ENCODE peak calls at places on chromosomes 16 and 17, in nine cellular contexts. One of them, this sample, is unnamed.

GRCh38 chr17:4152471-4152870 is 9.5 kb downstream of the CYB5D2 start:
- DNase-seq in activated CD8-positive, alpha-beta memory T cell treated with anti-CD3 and anti-CD28 coated beads, Interleukin-2, amount 10 ng/mL, durations not matched to agents 7 days and 5 days: no peak
- DNase-seq in neural crest cell: no peak
- DNase-seq in cardiac muscle cell: no peak
- DNase-seq in RPMI7951: no peak
- DNase-seq in NCI-H774: no peak
- DNase-seq in stimulated activated CD4-positive, alpha-beta T cell treated with anti-CD3 and anti-CD28 coated beads, Interleukin-4, amount 100 ng/mL, for 1 hour: no peak
- DNase-seq in SK-MEL-5: no peak
- DNase-seq in HEK293T: no peak
- DNase-seq in this sample: no peak

GRCh38 chr16:89094252-89094901 is 725 bp downstream of the ACSF3 start:
- DNase-seq in activated CD8-positive, alpha-beta memory T cell treated with anti-CD3 and anti-CD28 coated beads, Interleukin-2, amount 10 ng/mL, durations not matched to agents 7 days and 5 days: peak
- DNase-seq in neural crest cell: no peak
- DNase-seq in cardiac muscle cell: peak
- DNase-seq in RPMI7951: peak
- DNase-seq in NCI-H774: no peak
- DNase-seq in stimulated activated CD4-positive, alpha-beta T cell treated with anti-CD3 and anti-CD28 coated beads, Interleukin-4, amount 100 ng/mL, for 1 hour: peak
- DNase-seq in SK-MEL-5: peak
- DNase-seq in HEK293T: peak
- DNase-seq in this sample: no peak

GRCh38 chr17:1783834-1784611 is 22.2 kb downstream of the SERPINF1 start:
- DNase-seq in activated CD8-positive, alpha-beta memory T cell treated with anti-CD3 and anti-CD28 coated beads, Interleukin-2, amount 10 ng/mL, durations not matched to agents 7 days and 5 days: no peak
- DNase-seq in neural crest cell: no peak
- DNase-seq in cardiac muscle cell: peak
- DNase-seq in RPMI7951: peak
- DNase-seq in NCI-H774: no peak
- DNase-seq in stimulated activated CD4-positive, alpha-beta T cell treated with anti-CD3 and anti-CD28 coated beads, Interleukin-4, amount 100 ng/mL, for 1 hour: no peak
- DNase-seq in SK-MEL-5: peak
- DNase-seq in HEK293T: peak
- DNase-seq in this sample: no peak

GRCh38 chr16:83771306-83771942 is 36.4 kb upstream of the HSBP1 start:
- DNase-seq in activated CD8-positive, alpha-beta memory T cell treated with anti-CD3 and anti-CD28 coated beads, Interleukin-2, amount 10 ng/mL, durations not matched to agents 7 days and 5 days: no peak
- DNase-seq in neural crest cell: no peak
- DNase-seq in cardiac muscle cell: peak
- DNase-seq in RPMI7951: peak
- DNase-seq in NCI-H774: no peak
- DNase-seq in stimulated activated CD4-positive, alpha-beta T cell treated with anti-CD3 and anti-CD28 coated beads, Interleukin-4, amount 100 ng/mL, for 1 hour: no peak
- DNase-seq in SK-MEL-5: no peak
- DNase-seq in HEK293T: no peak
- DNase-seq in this sample: no peak

GRCh38 chr16:76443981-76444380 is 166.8 kb downstream of the CNTNAP4 start:
- DNase-seq in activated CD8-positive, alpha-beta memory T cell treated with anti-CD3 and anti-CD28 coated beads, Interleukin-2, amount 10 ng/mL, durations not matched to agents 7 days and 5 days: no peak
- DNase-seq in neural crest cell: no peak
- DNase-seq in cardiac muscle cell: no peak
- DNase-seq in RPMI7951: no peak
- DNase-seq in NCI-H774: no peak
- DNase-seq in stimulated activated CD4-positive, alpha-beta T cell treated with anti-CD3 and anti-CD28 coated beads, Interleukin-4, amount 100 ng/mL, for 1 hour: no peak
- DNase-seq in SK-MEL-5: no peak
- DNase-seq in HEK293T: no peak
- DNase-seq in this sample: no peak

GRCh38 chr16:10100829-10101228 is 81.4 kb downstream of the GRIN2A start:
- DNase-seq in activated CD8-positive, alpha-beta memory T cell treated with anti-CD3 and anti-CD28 coated beads, Interleukin-2, amount 10 ng/mL, durations not matched to agents 7 days and 5 days: no peak
- DNase-seq in neural crest cell: no peak
- DNase-seq in cardiac muscle cell: no peak
- DNase-seq in RPMI7951: no peak
- DNase-seq in NCI-H774: no peak
- DNase-seq in stimulated activated CD4-positive, alpha-beta T cell treated with anti-CD3 and anti-CD28 coated beads, Interleukin-4, amount 100 ng/mL, for 1 hour: no peak
- DNase-seq in SK-MEL-5: no peak
- DNase-seq in HEK293T: no peak
- DNase-seq in this sample: no peak

GRCh38 chr16:11012841-11013240 is 68.5 kb downstream of the CLEC16A start:
- DNase-seq in activated CD8-positive, alpha-beta memory T cell treated with anti-CD3 and anti-CD28 coated beads, Interleukin-2, amount 10 ng/mL, durations not matched to agents 7 days and 5 days: no peak
- DNase-seq in neural crest cell: no peak
- DNase-seq in cardiac muscle cell: no peak
- DNase-seq in RPMI7951: no peak
- DNase-seq in NCI-H774: no peak
- DNase-seq in stimulated activated CD4-positive, alpha-beta T cell treated with anti-CD3 and anti-CD28 coated beads, Interleukin-4, amount 100 ng/mL, for 1 hour: no peak
- DNase-seq in SK-MEL-5: no peak
- DNase-seq in HEK293T: no peak
- DNase-seq in this sample: no peak

GRCh38 chr17:58338907-58339774 is 10.5 kb upstream of the TSPOAP1 start:
- DNase-seq in activated CD8-positive, alpha-beta memory T cell treated with anti-CD3 and anti-CD28 coated beads, Interleukin-2, amount 10 ng/mL, durations not matched to agents 7 days and 5 days: peak
- DNase-seq in neural crest cell: no peak
- DNase-seq in cardiac muscle cell: peak
- DNase-seq in RPMI7951: peak
- DNase-seq in NCI-H774: no peak
- DNase-seq in stimulated activated CD4-positive, alpha-beta T cell treated with anti-CD3 and anti-CD28 coated beads, Interleukin-4, amount 100 ng/mL, for 1 hour: no peak
- DNase-seq in SK-MEL-5: peak
- DNase-seq in HEK293T: no peak
- DNase-seq in this sample: no peak

GRCh38 chr16:3580686-3581085 is 3.5 kb upstream of the NLRC3 start:
- DNase-seq in activated CD8-positive, alpha-beta memory T cell treated with anti-CD3 and anti-CD28 coated beads, Interleukin-2, amount 10 ng/mL, durations not matched to agents 7 days and 5 days: no peak
- DNase-seq in neural crest cell: no peak
- DNase-seq in cardiac muscle cell: no peak
- DNase-seq in RPMI7951: no peak
- DNase-seq in NCI-H774: no peak
- DNase-seq in stimulated activated CD4-positive, alpha-beta T cell treated with anti-CD3 and anti-CD28 coated beads, Interleukin-4, amount 100 ng/mL, for 1 hour: no peak
- DNase-seq in SK-MEL-5: no peak
- DNase-seq in HEK293T: no peak
- DNase-seq in this sample: no peak

GRCh38 chr16:79217375-79218011 is 383.0 kb downstream of the MAF start:
- DNase-seq in activated CD8-positive, alpha-beta memory T cell treated with anti-CD3 and anti-CD28 coated beads, Interleukin-2, amount 10 ng/mL, durations not matched to agents 7 days and 5 days: peak
- DNase-seq in neural crest cell: no peak
- DNase-seq in cardiac muscle cell: no peak
- DNase-seq in RPMI7951: no peak
- DNase-seq in NCI-H774: no peak
- DNase-seq in stimulated activated CD4-positive, alpha-beta T cell treated with anti-CD3 and anti-CD28 coated beads, Interleukin-4, amount 100 ng/mL, for 1 hour: no peak
- DNase-seq in SK-MEL-5: no peak
- DNase-seq in HEK293T: no peak
- DNase-seq in this sample: no peak

GRCh38 chr17:56172517-56172982 is 19.3 kb downstream of the ANKFN1 start:
- DNase-seq in activated CD8-positive, alpha-beta memory T cell treated with anti-CD3 and anti-CD28 coated beads, Interleukin-2, amount 10 ng/mL, durations not matched to agents 7 days and 5 days: no peak
- DNase-seq in neural crest cell: no peak
- DNase-seq in cardiac muscle cell: peak
- DNase-seq in RPMI7951: peak
- DNase-seq in NCI-H774: no peak
- DNase-seq in stimulated activated CD4-positive, alpha-beta T cell treated with anti-CD3 and anti-CD28 coated beads, Interleukin-4, amount 100 ng/mL, for 1 hour: no peak
- DNase-seq in SK-MEL-5: no peak
- DNase-seq in HEK293T: no peak
- DNase-seq in this sample: no peak

GRCh38 chr17:27446569-27447301 is 9.5 kb upstream of the KSR1 start:
- DNase-seq in activated CD8-positive, alpha-beta memory T cell treated with anti-CD3 and anti-CD28 coated beads, Interleukin-2, amount 10 ng/mL, durations not matched to agents 7 days and 5 days: no peak
- DNase-seq in neural crest cell: no peak
- DNase-seq in cardiac muscle cell: no peak
- DNase-seq in RPMI7951: peak
- DNase-seq in NCI-H774: no peak
- DNase-seq in stimulated activated CD4-positive, alpha-beta T cell treated with anti-CD3 and anti-CD28 coated beads, Interleukin-4, amount 100 ng/mL, for 1 hour: no peak
- DNase-seq in SK-MEL-5: no peak
- DNase-seq in HEK293T: no peak
- DNase-seq in this sample: no peak

GRCh38 chr17:72622661-72623433 is 469.6 kb downstream of the SLC39A11 start:
- DNase-seq in activated CD8-positive, alpha-beta memory T cell treated with anti-CD3 and anti-CD28 coated beads, Interleukin-2, amount 10 ng/mL, durations not matched to agents 7 days and 5 days: no peak
- DNase-seq in neural crest cell: no peak
- DNase-seq in cardiac muscle cell: no peak
- DNase-seq in RPMI7951: peak
- DNase-seq in NCI-H774: no peak
- DNase-seq in stimulated activated CD4-positive, alpha-beta T cell treated with anti-CD3 and anti-CD28 coated beads, Interleukin-4, amount 100 ng/mL, for 1 hour: no peak
- DNase-seq in SK-MEL-5: peak
- DNase-seq in HEK293T: no peak
- DNase-seq in this sample: no peak

GRCh38 chr17:58308985-58309917 is 19.3 kb downstream of the TSPOAP1 start:
- DNase-seq in activated CD8-positive, alpha-beta memory T cell treated with anti-CD3 and anti-CD28 coated beads, Interleukin-2, amount 10 ng/mL, durations not matched to agents 7 days and 5 days: peak
- DNase-seq in neural crest cell: no peak
- DNase-seq in cardiac muscle cell: no peak
- DNase-seq in RPMI7951: no peak
- DNase-seq in NCI-H774: no peak
- DNase-seq in stimulated activated CD4-positive, alpha-beta T cell treated with anti-CD3 and anti-CD28 coated beads, Interleukin-4, amount 100 ng/mL, for 1 hour: no peak
- DNase-seq in SK-MEL-5: no peak
- DNase-seq in HEK293T: no peak
- DNase-seq in this sample: peak

GRCh38 chr17:82411396-82412053 is 6.6 kb upstream of the HEXD start:
- DNase-seq in activated CD8-positive, alpha-beta memory T cell treated with anti-CD3 and anti-CD28 coated beads, Interleukin-2, amount 10 ng/mL, durations not matched to agents 7 days and 5 days: no peak
- DNase-seq in neural crest cell: no peak
- DNase-seq in cardiac muscle cell: no peak
- DNase-seq in RPMI7951: no peak
- DNase-seq in NCI-H774: no peak
- DNase-seq in stimulated activated CD4-positive, alpha-beta T cell treated with anti-CD3 and anti-CD28 coated beads, Interleukin-4, amount 100 ng/mL, for 1 hour: no peak
- DNase-seq in SK-MEL-5: no peak
- DNase-seq in HEK293T: no peak
- DNase-seq in this sample: no peak

GRCh38 chr16:70159355-70160348 is 13.9 kb upstream of the CLEC18C start:
- DNase-seq in activated CD8-positive, alpha-beta memory T cell treated with anti-CD3 and anti-CD28 coated beads, Interleukin-2, amount 10 ng/mL, durations not matched to agents 7 days and 5 days: no peak
- DNase-seq in neural crest cell: no peak
- DNase-seq in cardiac muscle cell: peak
- DNase-seq in RPMI7951: no peak
- DNase-seq in NCI-H774: no peak
- DNase-seq in stimulated activated CD4-positive, alpha-beta T cell treated with anti-CD3 and anti-CD28 coated beads, Interleukin-4, amount 100 ng/mL, for 1 hour: no peak
- DNase-seq in SK-MEL-5: no peak
- DNase-seq in HEK293T: peak
- DNase-seq in this sample: no peak

GRCh38 chr17:31789707-31790505 is 69.1 kb downstream of the COPRS start:
- DNase-seq in activated CD8-positive, alpha-beta memory T cell treated with anti-CD3 and anti-CD28 coated beads, Interleukin-2, amount 10 ng/mL, durations not matched to agents 7 days and 5 days: no peak
- DNase-seq in neural crest cell: no peak
- DNase-seq in cardiac muscle cell: no peak
- DNase-seq in RPMI7951: no peak
- DNase-seq in NCI-H774: no peak
- DNase-seq in stimulated activated CD4-positive, alpha-beta T cell treated with anti-CD3 and anti-CD28 coated beads, Interleukin-4, amount 100 ng/mL, for 1 hour: no peak
- DNase-seq in SK-MEL-5: no peak
- DNase-seq in HEK293T: no peak
- DNase-seq in this sample: no peak

GRCh38 chr16:71647391-71647790 is 21.4 kb downstream of the MARVELD3 start:
- DNase-seq in activated CD8-positive, alpha-beta memory T cell treated with anti-CD3 and anti-CD28 coated beads, Interleukin-2, amount 10 ng/mL, durations not matched to agents 7 days and 5 days: no peak
- DNase-seq in neural crest cell: no peak
- DNase-seq in cardiac muscle cell: no peak
- DNase-seq in RPMI7951: no peak
- DNase-seq in NCI-H774: no peak
- DNase-seq in stimulated activated CD4-positive, alpha-beta T cell treated with anti-CD3 and anti-CD28 coated beads, Interleukin-4, amount 100 ng/mL, for 1 hour: no peak
- DNase-seq in SK-MEL-5: no peak
- DNase-seq in HEK293T: no peak
- DNase-seq in this sample: no peak

GRCh38 chr17:31466096-31466495 is 74.6 kb downstream of the RAB11FIP4 start:
- DNase-seq in activated CD8-positive, alpha-beta memory T cell treated with anti-CD3 and anti-CD28 coated beads, Interleukin-2, amount 10 ng/mL, durations not matched to agents 7 days and 5 days: no peak
- DNase-seq in neural crest cell: no peak
- DNase-seq in cardiac muscle cell: peak
- DNase-seq in RPMI7951: no peak
- DNase-seq in NCI-H774: no peak
- DNase-seq in stimulated activated CD4-positive, alpha-beta T cell treated with anti-CD3 and anti-CD28 coated beads, Interleukin-4, amount 100 ng/mL, for 1 hour: no peak
- DNase-seq in SK-MEL-5: no peak
- DNase-seq in HEK293T: no peak
- DNase-seq in this sample: no peak

GRCh38 chr17:42120161-42121065 is 754 bp downstream of the KAT2A start:
- DNase-seq in activated CD8-positive, alpha-beta memory T cell treated with anti-CD3 and anti-CD28 coated beads, Interleukin-2, amount 10 ng/mL, durations not matched to agents 7 days and 5 days: no peak
- DNase-seq in neural crest cell: peak
- DNase-seq in cardiac muscle cell: peak
- DNase-seq in RPMI7951: no peak
- DNase-seq in NCI-H774: no peak
- DNase-seq in stimulated activated CD4-positive, alpha-beta T cell treated with anti-CD3 and anti-CD28 coated beads, Interleukin-4, amount 100 ng/mL, for 1 hour: peak
- DNase-seq in SK-MEL-5: no peak
- DNase-seq in HEK293T: peak
- DNase-seq in this sample: no peak

GRCh38 chr16:381788-382717 is at the start of gene PGAP6:
- DNase-seq in activated CD8-positive, alpha-beta memory T cell treated with anti-CD3 and anti-CD28 coated beads, Interleukin-2, amount 10 ng/mL, durations not matched to agents 7 days and 5 days: peak
- DNase-seq in neural crest cell: no peak
- DNase-seq in cardiac muscle cell: peak
- DNase-seq in RPMI7951: peak
- DNase-seq in NCI-H774: peak
- DNase-seq in stimulated activated CD4-positive, alpha-beta T cell treated with anti-CD3 and anti-CD28 coated beads, Interleukin-4, amount 100 ng/mL, for 1 hour: peak
- DNase-seq in SK-MEL-5: peak
- DNase-seq in HEK293T: peak
- DNase-seq in this sample: no peak

GRCh38 chr16:57377080-57377841 is 5.0 kb downstream of the CX3CL1 start:
- DNase-seq in activated CD8-positive, alpha-beta memory T cell treated with anti-CD3 and anti-CD28 coated beads, Interleukin-2, amount 10 ng/mL, durations not matched to agents 7 days and 5 days: peak
- DNase-seq in neural crest cell: no peak
- DNase-seq in cardiac muscle cell: no peak
- DNase-seq in RPMI7951: peak
- DNase-seq in NCI-H774: no peak
- DNase-seq in stimulated activated CD4-positive, alpha-beta T cell treated with anti-CD3 and anti-CD28 coated beads, Interleukin-4, amount 100 ng/mL, for 1 hour: peak
- DNase-seq in SK-MEL-5: peak
- DNase-seq in HEK293T: no peak
- DNase-seq in this sample: no peak

GRCh38 chr16:3771513-3771912 is 54.2 kb upstream of the TRAP1 start:
- DNase-seq in activated CD8-positive, alpha-beta memory T cell treated with anti-CD3 and anti-CD28 coated beads, Interleukin-2, amount 10 ng/mL, durations not matched to agents 7 days and 5 days: no peak
- DNase-seq in neural crest cell: no peak
- DNase-seq in cardiac muscle cell: no peak
- DNase-seq in RPMI7951: peak
- DNase-seq in NCI-H774: no peak
- DNase-seq in stimulated activated CD4-positive, alpha-beta T cell treated with anti-CD3 and anti-CD28 coated beads, Interleukin-4, amount 100 ng/mL, for 1 hour: no peak
- DNase-seq in SK-MEL-5: no peak
- DNase-seq in HEK293T: no peak
- DNase-seq in this sample: no peak

GRCh38 chr16:89013692-89014455 is 36.9 kb upstream of the CBFA2T3 start:
- DNase-seq in activated CD8-positive, alpha-beta memory T cell treated with anti-CD3 and anti-CD28 coated beads, Interleukin-2, amount 10 ng/mL, durations not matched to agents 7 days and 5 days: no peak
- DNase-seq in neural crest cell: no peak
- DNase-seq in cardiac muscle cell: no peak
- DNase-seq in RPMI7951: no peak
- DNase-seq in NCI-H774: no peak
- DNase-seq in stimulated activated CD4-positive, alpha-beta T cell treated with anti-CD3 and anti-CD28 coated beads, Interleukin-4, amount 100 ng/mL, for 1 hour: no peak
- DNase-seq in SK-MEL-5: no peak
- DNase-seq in HEK293T: no peak
- DNase-seq in this sample: no peak

GRCh38 chr17:42459983-42460300 is 1.3 kb downstream of the ATP6V0A1 start:
- DNase-seq in activated CD8-positive, alpha-beta memory T cell treated with anti-CD3 and anti-CD28 coated beads, Interleukin-2, amount 10 ng/mL, durations not matched to agents 7 days and 5 days: peak
- DNase-seq in neural crest cell: no peak
- DNase-seq in cardiac muscle cell: peak
- DNase-seq in RPMI7951: peak
- DNase-seq in NCI-H774: no peak
- DNase-seq in stimulated activated CD4-positive, alpha-beta T cell treated with anti-CD3 and anti-CD28 coated beads, Interleukin-4, amount 100 ng/mL, for 1 hour: no peak
- DNase-seq in SK-MEL-5: no peak
- DNase-seq in HEK293T: peak
- DNase-seq in this sample: no peak

GRCh38 chr16:67151431-67152097 is 766 bp upstream of the B3GNT9 start:
- DNase-seq in activated CD8-positive, alpha-beta memory T cell treated with anti-CD3 and anti-CD28 coated beads, Interleukin-2, amount 10 ng/mL, durations not matched to agents 7 days and 5 days: no peak
- DNase-seq in neural crest cell: no peak
- DNase-seq in cardiac muscle cell: no peak
- DNase-seq in RPMI7951: no peak
- DNase-seq in NCI-H774: no peak
- DNase-seq in stimulated activated CD4-positive, alpha-beta T cell treated with anti-CD3 and anti-CD28 coated beads, Interleukin-4, amount 100 ng/mL, for 1 hour: no peak
- DNase-seq in SK-MEL-5: no peak
- DNase-seq in HEK293T: no peak
- DNase-seq in this sample: no peak

GRCh38 chr17:45131616-45132301 is 556 bp downstream of the PLCD3 start:
- DNase-seq in activated CD8-positive, alpha-beta memory T cell treated with anti-CD3 and anti-CD28 coated beads, Interleukin-2, amount 10 ng/mL, durations not matched to agents 7 days and 5 days: peak
- DNase-seq in neural crest cell: peak
- DNase-seq in cardiac muscle cell: peak
- DNase-seq in RPMI7951: no peak
- DNase-seq in NCI-H774: no peak
- DNase-seq in stimulated activated CD4-positive, alpha-beta T cell treated with anti-CD3 and anti-CD28 coated beads, Interleukin-4, amount 100 ng/mL, for 1 hour: peak
- DNase-seq in SK-MEL-5: peak
- DNase-seq in HEK293T: peak
- DNase-seq in this sample: no peak

GRCh38 chr17:74605361-74605760 is 13.3 kb upstream of the CD300LD start:
- DNase-seq in activated CD8-positive, alpha-beta memory T cell treated with anti-CD3 and anti-CD28 coated beads, Interleukin-2, amount 10 ng/mL, durations not matched to agents 7 days and 5 days: no peak
- DNase-seq in neural crest cell: no peak
- DNase-seq in cardiac muscle cell: no peak
- DNase-seq in RPMI7951: peak
- DNase-seq in NCI-H774: no peak
- DNase-seq in stimulated activated CD4-positive, alpha-beta T cell treated with anti-CD3 and anti-CD28 coated beads, Interleukin-4, amount 100 ng/mL, for 1 hour: no peak
- DNase-seq in SK-MEL-5: no peak
- DNase-seq in HEK293T: no peak
- DNase-seq in this sample: no peak

GRCh38 chr16:18948372-18949020 is 22.3 kb upstream of the SMG1 start:
- DNase-seq in activated CD8-positive, alpha-beta memory T cell treated with anti-CD3 and anti-CD28 coated beads, Interleukin-2, amount 10 ng/mL, durations not matched to agents 7 days and 5 days: no peak
- DNase-seq in neural crest cell: no peak
- DNase-seq in cardiac muscle cell: no peak
- DNase-seq in RPMI7951: no peak
- DNase-seq in NCI-H774: no peak
- DNase-seq in stimulated activated CD4-positive, alpha-beta T cell treated with anti-CD3 and anti-CD28 coated beads, Interleukin-4, amount 100 ng/mL, for 1 hour: no peak
- DNase-seq in SK-MEL-5: no peak
- DNase-seq in HEK293T: no peak
- DNase-seq in this sample: no peak

GRCh38 chr17:350706-351435 is 1.7 kb downstream of the RPH3AL start:
- DNase-seq in activated CD8-positive, alpha-beta memory T cell treated with anti-CD3 and anti-CD28 coated beads, Interleukin-2, amount 10 ng/mL, durations not matched to agents 7 days and 5 days: no peak
- DNase-seq in neural crest cell: no peak
- DNase-seq in cardiac muscle cell: no peak
- DNase-seq in RPMI7951: peak
- DNase-seq in NCI-H774: no peak
- DNase-seq in stimulated activated CD4-positive, alpha-beta T cell treated with anti-CD3 and anti-CD28 coated beads, Interleukin-4, amount 100 ng/mL, for 1 hour: no peak
- DNase-seq in SK-MEL-5: no peak
- DNase-seq in HEK293T: no peak
- DNase-seq in this sample: no peak

GRCh38 chr17:64491034-64491860 is 5.6 kb downstream of the POLG2 start:
- DNase-seq in activated CD8-positive, alpha-beta memory T cell treated with anti-CD3 and anti-CD28 coated beads, Interleukin-2, amount 10 ng/mL, durations not matched to agents 7 days and 5 days: peak
- DNase-seq in neural crest cell: no peak
- DNase-seq in cardiac muscle cell: no peak
- DNase-seq in RPMI7951: peak
- DNase-seq in NCI-H774: no peak
- DNase-seq in stimulated activated CD4-positive, alpha-beta T cell treated with anti-CD3 and anti-CD28 coated beads, Interleukin-4, amount 100 ng/mL, for 1 hour: peak
- DNase-seq in SK-MEL-5: peak
- DNase-seq in HEK293T: no peak
- DNase-seq in this sample: no peak

This sample was measured in vagina.